ENCODE peak calls at places on chromosomes 5 and 9, in eight cellular contexts. P is A673, S is posterior cingulate gyrus, M is AG09309, N is Calu3, Q is ovary, D is heart right ventricle, T is choroid plexus epithelial cell. G is an unnamed sample.

GRCh38 chr5:17326600-17327037 is 109.2 kb downstream of the BASP1 start:
- DNase-seq in P (peak; percentile 76), S (no peak), M (no peak), N (no peak), Q (no peak), D (no peak), T (no peak), G (no peak)

GRCh38 chr9:129938291-129938979 is 103.2 kb downstream of the USP20 start:
- DNase-seq in P (peak; percentile 63), S (no peak), M (peak; percentile 70), N (no peak), Q (no peak), D (no peak), T (peak; percentile 65), G (no peak)

GRCh38 chr5:5050797-5051196 is 89.3 kb upstream of the ADAMTS16 start:
- DNase-seq in P (no peak), S (no peak), M (no peak), N (no peak), Q (no peak), D (no peak), T (no peak), G (no peak)

GRCh38 chr5:148897842-148898241 is 71.4 kb downstream of the ADRB2 start:
- DNase-seq in P (no peak), S (no peak), M (no peak), N (no peak), Q (no peak), D (no peak), T (no peak), G (no peak)

GRCh38 chr9:10268500-10269485 is 344.0 kb downstream of the PTPRD start:
- DNase-seq in P (peak; percentile 67), S (no peak), M (no peak), N (peak; percentile 28), Q (no peak), D (peak; percentile 38), T (peak; percentile 73), G (peak; percentile 6)

GRCh38 chr9:123445981-123446610 is 90.1 kb downstream of the CRB2 start:
- DNase-seq in P (no peak), S (peak; percentile 68), M (no peak), N (no peak), Q (no peak), D (no peak), T (no peak), G (no peak)

GRCh38 chr9:121684381-121685145 is 33.1 kb downstream of the DAB2IP start:
- DNase-seq in P (peak; percentile 51), S (peak; percentile 83), M (no peak), N (peak; percentile 52), Q (peak; percentile 51), D (no peak), T (peak; percentile 61), G (no peak)

GRCh38 chr5:14946813-14947640 is 75.4 kb upstream of the ANKH start:
- DNase-seq in P (peak; percentile 45), S (no peak), M (no peak), N (peak; percentile 30), Q (no peak), D (peak; percentile 28), T (peak; percentile 42), G (no peak)

GRCh38 chr5:157050050-157050449 is 8.9 kb downstream of the HAVCR1 start:
- DNase-seq in P (no peak), S (no peak), M (no peak), N (no peak), Q (no peak), D (no peak), T (no peak), G (no peak)

GRCh38 chr9:82781965-82782392 is 281.0 kb downstream of the RASEF start:
- DNase-seq in P (peak; percentile 53), S (no peak), M (no peak), N (no peak), Q (no peak), D (no peak), T (no peak), G (no peak)

GRCh38 chr5:141369994-141370848 is at the start of gene PCDHGB3:
- DNase-seq in P (peak; percentile 48), S (no peak), M (no peak), N (peak; percentile 41), Q (no peak), D (no peak), T (peak; percentile 64), G (no peak)

GRCh38 chr5:11166906-11167305 is 405.9 kb upstream of the DAP start:
- DNase-seq in P (no peak), S (no peak), M (no peak), N (no peak), Q (no peak), D (no peak), T (no peak), G (peak; percentile 63)

GRCh38 chr9:90027296-90027790 is 422.5 kb downstream of the GADD45G start:
- DNase-seq in P (no peak), S (no peak), M (no peak), N (no peak), Q (no peak), D (no peak), T (no peak), G (no peak)

GRCh38 chr5:180343846-180344327 is 9.2 kb downstream of the GFPT2 start:
- DNase-seq in P (no peak), S (peak; percentile 83), M (no peak), N (no peak), Q (no peak), D (no peak), T (peak; percentile 57), G (no peak)

GRCh38 chr5:133753856-133754255 is 141.5 kb upstream of the FSTL4 start:
- DNase-seq in P (peak; percentile 6), S (no peak), M (no peak), N (peak; percentile 61), Q (no peak), D (no peak), T (no peak), G (no peak)

GRCh38 chr5:101977729-101978345 is 318.2 kb downstream of the SLCO4C1 start:
- DNase-seq in P (peak; percentile 72), S (no peak), M (no peak), N (peak; percentile 20), Q (no peak), D (no peak), T (peak; percentile 68), G (no peak)